ENCODE peak calls at places on chromosomes 16 and 17, in six cellular contexts. Q is BJ, K is endodermal cell, W is cardiac muscle cell, U is adipocyte, S is colonic mucosa. H is an unnamed sample.

GRCh38 chr16:89925596-89926079 is 2.5 kb downstream of the TUBB3 start:
- DNase-seq in Q (no peak), K (no peak), W (no peak), U (no peak), S (no peak), H (peak; percentile 77)

GRCh38 chr17:80552523-80552922 is 7.9 kb downstream of the RPTOR start:
- DNase-seq in Q (no peak), K (no peak), W (no peak), U (no peak), S (no peak), H (no peak)

GRCh38 chr17:36136439-36136838 is 32.8 kb downstream of the CCL4 start:
- DNase-seq in Q (no peak), K (no peak), W (no peak), U (no peak), S (no peak), H (no peak)

GRCh38 chr17:18093616-18094408 is 6.1 kb downstream of the DRG2 start:
- DNase-seq in Q (no peak), K (peak; percentile 79), W (peak; percentile 47), U (peak; percentile 24), S (no peak), H (peak; percentile 77)

GRCh38 chr17:13428611-13429042 is 173.1 kb downstream of the HS3ST3A1 start:
- DNase-seq in Q (peak; percentile 47), K (no peak), W (no peak), U (peak; percentile 34), S (no peak), H (no peak)

GRCh38 chr16:72312862-72313261 is 140.9 kb upstream of the PMFBP1 start:
- DNase-seq in Q (peak; percentile 33), K (no peak), W (no peak), U (peak; percentile 64), S (no peak), H (no peak)

GRCh38 chr17:81831957-81832607 is 1.0 kb downstream of the MCRIP1 start:
- DNase-seq in Q (no peak), K (no peak), W (no peak), U (peak; percentile 30), S (no peak), H (no peak)

GRCh38 chr17:20562587-20562986 is 16.9 kb upstream of the CDRT15L2 start:
- DNase-seq in Q (no peak), K (no peak), W (no peak), U (no peak), S (no peak), H (no peak)

GRCh38 chr17:77831497-77832179 is 126.9 kb upstream of the TNRC6C start:
- DNase-seq in Q (no peak), K (no peak), W (no peak), U (peak; percentile 52), S (no peak), H (peak; percentile 19)

GRCh38 chr16:13036600-13036999 is 135.2 kb downstream of the SHISA9 start:
- DNase-seq in Q (no peak), K (peak; percentile 89), W (peak; percentile 91), U (peak; percentile 73), S (peak; percentile 32), H (no peak)

GRCh38 chr17:44362056-44362355 is 1.6 kb downstream of the FAM171A2 start:
- DNase-seq in Q (no peak), K (no peak), W (no peak), U (no peak), S (no peak), H (no peak)
- H3K4me3 ChIP-seq in Q (no peak overlapping the region), K (peak overlapping the region; percentile 87), W (peak overlapping the region; percentile 84), U (no peak overlapping the region), S (no peak overlapping the region), H (no peak overlapping the region)

DNA sequence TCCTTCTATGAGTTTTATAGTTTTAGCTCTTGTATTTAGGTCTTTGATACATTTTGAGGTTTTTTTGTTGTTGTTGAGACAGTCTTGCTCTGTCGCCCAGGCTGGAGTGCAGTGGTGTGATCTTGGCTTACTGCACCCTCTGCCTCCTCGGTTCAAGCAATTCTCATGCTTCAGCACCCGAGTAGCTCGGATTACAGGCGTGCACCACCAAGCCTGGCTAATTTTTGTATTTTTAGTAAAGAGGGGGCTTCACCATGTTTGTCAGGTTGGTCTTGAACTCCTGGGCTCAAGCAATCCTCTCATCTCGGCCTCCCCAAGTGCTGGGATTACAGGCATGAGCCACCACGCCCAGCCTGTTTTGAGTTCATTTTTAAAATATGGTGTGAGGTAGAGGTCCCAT is 14.5 kb downstream of the TENT4B start:
- DNase-seq in Q (no peak), K (no peak), W (no peak), U (no peak), S (no peak), H (no peak)
- H3K27me3 ChIP-seq in Q (no peaks in the 10 kb centered on the region), K (no peaks in the 10 kb centered on the region), W (no peaks in the 10 kb centered on the region), U (no peaks in the 10 kb centered on the region), S (no peaks in the 10 kb centered on the region), H (no peaks in the 10 kb centered on the region)

DNA sequence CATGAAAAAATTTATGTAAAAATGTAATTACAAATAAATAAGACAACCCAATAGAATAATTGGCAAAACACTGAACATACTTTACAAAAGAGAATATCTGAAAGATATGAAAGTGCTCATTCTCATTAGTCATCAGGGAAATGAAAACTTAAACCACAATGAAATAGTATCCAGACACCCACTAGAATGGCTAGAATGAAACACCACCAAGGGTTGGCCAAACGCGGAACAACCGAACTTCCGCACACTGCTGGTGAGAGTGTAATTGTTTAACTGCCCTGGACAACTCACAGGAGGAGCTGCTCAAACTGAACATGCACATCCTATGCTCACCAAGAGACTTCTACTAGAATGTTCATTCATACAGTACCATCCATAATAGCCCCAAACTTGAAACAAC is 5.8 kb upstream of the ZDHHC7 start:
- DNase-seq in Q (no peak), K (no peak), W (no peak), U (no peak), S (no peak), H (no peak)
- H3K36me3 ChIP-seq in Q (no peaks in the 10 kb centered on the region), K (no peaks in the 10 kb centered on the region), W (no peaks in the 10 kb centered on the region), U (no peaks in the 10 kb centered on the region), S (no peaks in the 10 kb centered on the region), H (no peaks in the 10 kb centered on the region)

GRCh38 chr17:41733348-41734138 is 900 bp downstream of the HAP1 start:
- DNase-seq in Q (no peak), K (no peak), W (no peak), U (no peak), S (no peak), H (peak; percentile 83)
- H3K4me3 ChIP-seq in Q (peak overlapping the region; percentile 41), K (peak overlapping the region; percentile 84), W (peak overlapping the region; percentile 40), U (no peak overlapping the region), S (peak overlapping the region; percentile 34), H (peak overlapping the region; percentile 60)

DNA sequence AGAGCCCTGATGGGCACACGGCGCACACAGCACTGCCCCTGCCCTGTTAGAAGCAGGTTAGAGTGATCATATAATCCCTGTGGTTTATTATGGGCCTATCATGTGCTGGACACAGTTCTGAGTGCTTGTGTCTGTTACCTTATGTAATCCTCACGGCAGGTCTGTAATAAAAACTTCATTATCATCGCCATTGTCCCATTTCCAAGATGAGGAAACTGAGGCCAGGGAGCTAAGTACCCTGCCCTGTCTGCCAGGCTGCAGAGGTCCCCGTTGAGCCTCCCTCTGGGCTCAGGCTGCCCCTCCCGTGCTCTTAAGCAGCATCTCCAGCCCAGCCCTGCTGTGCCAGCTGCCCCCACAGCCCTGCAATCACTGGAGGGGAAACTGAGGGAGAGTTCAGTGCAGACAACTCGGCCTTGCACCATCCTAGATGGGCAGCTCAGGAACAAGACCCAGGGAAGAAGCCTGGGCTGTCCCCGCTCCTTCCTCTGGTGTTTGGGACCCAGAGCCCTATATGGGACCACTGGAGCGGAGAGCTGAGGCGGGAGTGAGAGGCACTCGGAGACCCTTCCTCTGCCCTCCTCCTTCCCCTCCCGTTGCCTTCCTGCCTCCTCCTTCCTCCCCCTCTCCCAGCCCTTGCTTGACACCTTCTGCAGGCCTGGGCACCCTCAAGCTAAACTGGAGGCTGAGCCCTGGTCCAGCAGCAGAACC is 42.0 kb downstream of the WNT3 start:
- DNase-seq in Q (no peak), K (peak; percentile 43), W (no peak), U (no peak), S (no peak), H (peak; percentile 51)
- H3K27me3 ChIP-seq in Q (no peaks in the 10 kb centered on the region), K (no peaks in the 10 kb centered on the region), W (no peaks in the 10 kb centered on the region), U (peaks cover 7% of the 10 kb centered on the region), S (no peaks in the 10 kb centered on the region), H (peaks cover 17% of the 10 kb centered on the region)

GRCh38 chr16:1626776-1627175 is 14.6 kb downstream of the CRAMP1 start:
- DNase-seq in Q (no peak), K (no peak), W (no peak), U (no peak), S (no peak), H (no peak)
- H3K36me3 ChIP-seq in Q (peaks cover 16% of the 10 kb centered on the region), K (peaks cover 52% of the 10 kb centered on the region), W (no peaks in the 10 kb centered on the region), U (peaks cover 44% of the 10 kb centered on the region), S (peaks cover 8% of the 10 kb centered on the region), H (peaks cover 3% of the 10 kb centered on the region)

DNA sequence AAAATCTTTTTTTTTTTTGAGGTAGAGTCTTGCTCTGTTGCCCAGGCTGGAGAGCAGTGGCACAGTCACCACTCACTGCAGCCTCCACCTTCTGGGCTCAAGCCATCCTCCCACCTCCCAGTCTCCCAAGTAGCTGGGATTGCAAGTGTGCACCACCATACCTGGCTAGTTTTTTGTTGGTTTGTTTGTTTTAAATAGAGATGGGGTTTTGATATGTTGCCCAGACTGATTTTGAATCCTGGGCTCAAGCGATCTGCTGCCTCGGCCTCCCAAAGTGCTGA is 2.0 kb downstream of the LRRC37B start:
- DNase-seq in Q (no peak), K (no peak), W (no peak), U (no peak), S (no peak), H (no peak)
- H3K4me3 ChIP-seq in Q (no peak overlapping the region), K (peak overlapping the region; percentile 96), W (no peak overlapping the region), U (peak overlapping the region; percentile 93), S (peak overlapping the region; percentile 65), H (no peak overlapping the region)

DNA sequence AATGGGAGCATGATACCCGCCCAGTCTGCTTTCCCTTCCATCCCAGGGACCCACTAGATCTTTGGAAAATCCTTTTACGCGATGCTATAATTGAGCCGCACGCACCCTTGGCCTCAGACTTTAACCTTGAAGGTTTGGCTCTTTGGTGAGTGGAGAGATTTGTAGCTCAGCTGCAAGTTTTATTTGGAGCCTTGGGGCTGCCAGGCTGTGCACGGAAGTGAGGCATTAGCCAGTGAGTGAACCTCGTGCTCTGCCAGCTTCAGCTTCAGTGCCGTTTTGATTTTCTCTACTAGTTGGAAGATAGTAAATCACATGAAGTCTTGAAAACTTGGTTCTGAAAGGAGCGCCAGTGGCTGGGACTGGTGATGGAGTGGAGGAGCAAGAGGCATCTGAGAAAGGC is 17.3 kb downstream of the CRHR1 start:
- DNase-seq in Q (no peak), K (no peak), W (no peak), U (no peak), S (no peak), H (no peak)
- H3K27me3 ChIP-seq in Q (peaks cover 13% of the 10 kb centered on the region), K (no peaks in the 10 kb centered on the region), W (no peaks in the 10 kb centered on the region), U (peaks cover 64% of the 10 kb centered on the region), S (peaks cover 6% of the 10 kb centered on the region), H (peaks cover 2% of the 10 kb centered on the region)

GRCh38 chr17:75239214-75239613 is 22.2 kb downstream of the GGA3 start:
- DNase-seq in Q (no peak), K (no peak), W (no peak), U (no peak), S (no peak), H (no peak)

GRCh38 chr17:75239778-75240393 is 21.5 kb downstream of the GGA3 start:
- DNase-seq in Q (no peak), K (no peak), W (no peak), U (no peak), S (no peak), H (no peak)

GRCh38 chr17:75237100-75238014 is 24.0 kb downstream of the GGA3 start:
- DNase-seq in Q (no peak), K (no peak), W (no peak), U (no peak), S (no peak), H (peak; percentile 22)

GRCh38 chr17:75238684-75239191 is 22.7 kb downstream of the GGA3 start:
- DNase-seq in Q (no peak), K (peak; percentile 92), W (peak; percentile 68), U (peak; percentile 73), S (peak; percentile 44), H (peak; percentile 92)

GRCh38 chr17:75238020-75238580 is 23.3 kb downstream of the GGA3 start:
- DNase-seq in Q (no peak), K (no peak), W (no peak), U (no peak), S (no peak), H (no peak)
- H3K36me3 ChIP-seq in Q (peaks cover 43% of the 10 kb centered on the region), K (peaks cover 79% of the 10 kb centered on the region), W (peaks cover 34% of the 10 kb centered on the region), U (peaks cover 78% of the 10 kb centered on the region), S (peaks cover 14% of the 10 kb centered on the region), H (peaks cover 58% of the 10 kb centered on the region)

H was measured in H7.